ENCODE peak calls at places on chromosomes 16 and 17, in six cellular contexts. F, O, I, U, B and H are unnamed samples.

GRCh38 chr17:82236142-82236971 is 7.5 kb downstream of the SLC16A3 start:
- DNase-seq in F (peak; percentile 89), O (peak; percentile 57), I (no peak), U (peak; percentile 88), B (peak; percentile 56), H (peak; percentile 79)

GRCh38 chr17:74943808-74944522 is 8.3 kb downstream of the OTOP3 start:
- DNase-seq in F (no peak), O (no peak), I (no peak), U (no peak), B (no peak), H (peak; percentile 46)

GRCh38 chr17:40323317-40323716 is 14.3 kb downstream of the RARA start:
- DNase-seq in F (no peak), O (no peak), I (no peak), U (no peak), B (no peak), H (no peak)

GRCh38 chr17:58383892-58384462 is 32.0 kb upstream of the SUPT4H1 start:
- DNase-seq in F (no peak), O (no peak), I (no peak), U (no peak), B (no peak), H (no peak)

GRCh38 chr16:3819175-3819527 is 61.4 kb downstream of the CREBBP start:
- DNase-seq in F (no peak), O (no peak), I (no peak), U (no peak), B (no peak), H (no peak)

GRCh38 chr17:63537991-63538692 is 12.1 kb upstream of the DCAF7 start:
- DNase-seq in F (no peak), O (no peak), I (no peak), U (peak; percentile 24), B (no peak), H (peak; percentile 56)

GRCh38 chr17:64278614-64279013 is 15.6 kb upstream of the TEX2 start:
- DNase-seq in F (no peak), O (no peak), I (no peak), U (no peak), B (peak; percentile 56), H (no peak)

GRCh38 chr17:56358651-56359050 is 205.4 kb downstream of the ANKFN1 start:
- DNase-seq in F (no peak), O (no peak), I (no peak), U (no peak), B (peak; percentile 75), H (no peak)

GRCh38 chr17:28975634-28976033 is 24.3 kb upstream of the PHF12 start:
- DNase-seq in F (no peak), O (no peak), I (no peak), U (no peak), B (no peak), H (no peak)

GRCh38 chr17:11797803-11798202 is 199.5 kb downstream of the ZNF18 start:
- DNase-seq in F (no peak), O (no peak), I (no peak), U (peak; percentile 4), B (no peak), H (peak; percentile 13)

GRCh38 chr17:34472363-34472762 is 107.0 kb upstream of the TMEM132E start:
- DNase-seq in F (no peak), O (no peak), I (no peak), U (no peak), B (no peak), H (no peak)

GRCh38 chr17:47192549-47192948 is 3.5 kb upstream of the CDC27 start:
- DNase-seq in F (no peak), O (no peak), I (no peak), U (no peak), B (peak; percentile 95), H (no peak)

GRCh38 chr16:50425648-50426047 is 56.9 kb upstream of the BRD7 start:
- DNase-seq in F (no peak), O (no peak), I (no peak), U (peak; percentile 34), B (no peak), H (no peak)

GRCh38 chr16:88747588-88748301 is 37.3 kb downstream of the PIEZO1 start:
- DNase-seq in F (no peak), O (no peak), I (no peak), U (peak; percentile 82), B (peak; percentile 25), H (peak; percentile 87)

GRCh38 chr17:75492555-75493168 is 22.7 kb downstream of the CASKIN2 start:
- DNase-seq in F (no peak), O (no peak), I (no peak), U (no peak), B (no peak), H (no peak)

GRCh38 chr17:76681222-76682137 is 29.3 kb downstream of the MXRA7 start:
- DNase-seq in F (peak; percentile 80), O (peak; percentile 36), I (peak; percentile 8), U (peak; percentile 92), B (peak; percentile 95), H (peak; percentile 89)

GRCh38 chr16:27232875-27233605 is 29.7 kb downstream of the KDM8 start:
- DNase-seq in F (no peak), O (no peak), I (no peak), U (no peak), B (no peak), H (no peak)

GRCh38 chr17:42116705-42117396 is 4.3 kb downstream of the KAT2A start:
- DNase-seq in F (peak; percentile 79), O (peak; percentile 63), I (peak; percentile 73), U (peak; percentile 83), B (peak; percentile 76), H (peak; percentile 87)

GRCh38 chr17:29166507-29166887 is 13.7 kb downstream of the MYO18A start:
- DNase-seq in F (no peak), O (no peak), I (no peak), U (no peak), B (no peak), H (no peak)

GRCh38 chr17:74619077-74619673 is 4.4 kb downstream of the CD300E start:
- DNase-seq in F (no peak), O (no peak), I (no peak), U (peak; percentile 63), B (no peak), H (no peak)

GRCh38 chr16:27436921-27437650 is 35.1 kb downstream of the IL21R start:
- DNase-seq in F (no peak), O (no peak), I (no peak), U (no peak), B (no peak), H (no peak)

GRCh38 chr16:78629173-78629572 is 529.7 kb downstream of the WWOX start:
- DNase-seq in F (no peak), O (no peak), I (no peak), U (no peak), B (peak; percentile 52), H (no peak)

GRCh38 chr17:77434136-77435114 is 293.7 kb downstream of the SEC14L1 start:
- DNase-seq in F (no peak), O (no peak), I (no peak), U (no peak), B (no peak), H (no peak)

GRCh38 chr16:69711115-69711740 is 15.1 kb downstream of the NQO1 start:
- DNase-seq in F (no peak), O (no peak), I (no peak), U (no peak), B (peak; percentile 68), H (no peak)

GRCh38 chr17:18248300-18248731 is 10.2 kb downstream of the FLII start:
- DNase-seq in F (peak; percentile 47), O (peak; percentile 43), I (peak; percentile 41), U (peak; percentile 82), B (peak; percentile 55), H (peak; percentile 76)

GRCh38 chr17:78133971-78134898 is 3.7 kb downstream of the TMC8 start:
- DNase-seq in F (peak; percentile 38), O (no peak), I (no peak), U (peak; percentile 88), B (peak; percentile 15), H (peak; percentile 89)

GRCh38 chr16:17423195-17423594 is 47.6 kb downstream of the XYLT1 start:
- DNase-seq in F (no peak), O (no peak), I (no peak), U (peak; percentile 58), B (no peak), H (peak; percentile 19)

GRCh38 chr17:75619506-75620431 is 13.5 kb upstream of the SMIM5 start:
- DNase-seq in F (peak; percentile 59), O (no peak), I (no peak), U (peak; percentile 80), B (peak; percentile 21), H (peak; percentile 88)

GRCh38 chr16:55294947-55295346 is 29.1 kb upstream of the IRX6 start:
- DNase-seq in F (no peak), O (no peak), I (no peak), U (peak; percentile 4), B (peak; percentile 12), H (no peak)

GRCh38 chr17:4738136-4739121 is 1.2 kb upstream of the ZMYND15 start:
- DNase-seq in F (no peak), O (no peak), I (no peak), U (peak; percentile 58), B (no peak), H (no peak)

GRCh38 chr17:9350083-9350482 is 225.5 kb downstream of the STX8 start:
- DNase-seq in F (no peak), O (no peak), I (no peak), U (no peak), B (peak; percentile 96), H (no peak)

GRCh38 chr16:14057878-14058382 is 13.2 kb upstream of the MRTFB start:
- DNase-seq in F (no peak), O (no peak), I (no peak), U (no peak), B (no peak), H (no peak)

GRCh38 chr17:12768267-12768666 is 21.0 kb upstream of the ARHGAP44 start:
- DNase-seq in F (no peak), O (no peak), I (no peak), U (no peak), B (no peak), H (no peak)

GRCh38 chr17:7888184-7888920 is at the start of gene CHD3:
- DNase-seq in F (no peak), O (peak; percentile 18), I (no peak), U (peak; percentile 86), B (no peak), H (no peak)

GRCh38 chr16:16780588-16780987 is 401.6 kb downstream of the NPIPA7 start:
- DNase-seq in F (no peak), O (no peak), I (no peak), U (peak; percentile 52), B (no peak), H (no peak)

GRCh38 chr16:89899879-89900481 is 18.7 kb upstream of the MC1R start:
- DNase-seq in F (no peak), O (no peak), I (no peak), U (no peak), B (no peak), H (no peak)

GRCh38 chr16:79089735-79090284 is 510.7 kb downstream of the MAF start:
- DNase-seq in F (no peak), O (peak; percentile 6), I (no peak), U (no peak), B (no peak), H (no peak)

GRCh38 chr16:31451201-31451600 is 8.1 kb upstream of the ARMC5 start:
- DNase-seq in F (no peak), O (no peak), I (no peak), U (no peak), B (no peak), H (no peak)